ENCODE peak calls at places on chromosomes 4 and X, in ten cellular contexts. Z, O, F, U, C, H, L, K, V and Y are unnamed samples.

GRCh38 chr4:182338059-182338458 is 94.9 kb downstream of the TENM3 start:
- DNase-seq in Z (no peak), O (no peak), F (peak; percentile 43), U (no peak), C (no peak), H (no peak), L (no peak), K (no peak), V (no peak), Y (no peak)

GRCh38 chr4:177220376-177220775 is 89.3 kb upstream of the NEIL3 start:
- DNase-seq in Z (no peak), O (no peak), F (peak; percentile 49), U (no peak), C (no peak), H (no peak), L (no peak), K (no peak), V (no peak), Y (no peak)

GRCh38 chr4:123163501-123163900 is 233.1 kb upstream of the SPRY1 start:
- DNase-seq in Z (no peak), O (no peak), F (no peak), U (no peak), C (no peak), H (no peak), L (no peak), K (no peak), V (no peak), Y (no peak)

GRCh38 chr4:7150083-7150635 is 42.2 kb upstream of the SORCS2 start:
- DNase-seq in Z (no peak), O (no peak), F (no peak), U (no peak), C (no peak), H (peak; percentile 42), L (no peak), K (no peak), V (no peak), Y (no peak)

GRCh38 chrX:8737883-8738282 is 5.9 kb upstream of the ANOS1 start:
- DNase-seq in Z (no peak), O (no peak), F (no peak), U (no peak), C (no peak), H (no peak), L (no peak), K (no peak), V (no peak), Y (no peak)

GRCh38 chrX:1763294-1763693 is 148.4 kb downstream of the ASMT start:
- DNase-seq in Z (no peak), O (no peak), F (no peak), U (no peak), C (no peak), H (no peak), L (no peak), K (no peak), V (no peak), Y (no peak)

GRCh38 chrX:27057883-27058282 is 405.3 kb downstream of the PPP4R3C start:
- DNase-seq in Z (no peak), O (no peak), F (no peak), U (no peak), C (no peak), H (no peak), L (no peak), K (no peak), V (no peak), Y (no peak)

GRCh38 chr4:45147866-45148265 is 421.5 kb upstream of the GNPDA2 start:
- DNase-seq in Z (no peak), O (no peak), F (no peak), U (no peak), C (no peak), H (no peak), L (no peak), K (no peak), V (no peak), Y (no peak)

GRCh38 chr4:96983830-96984229 is 1143.9 kb downstream of the PDHA2 start:
- DNase-seq in Z (no peak), O (no peak), F (peak; percentile 24), U (no peak), C (no peak), H (no peak), L (no peak), K (no peak), V (no peak), Y (no peak)

GRCh38 chrX:26845051-26845450 is 618.1 kb downstream of the PPP4R3C start:
- DNase-seq in Z (no peak), O (no peak), F (peak; percentile 59), U (no peak), C (no peak), H (no peak), L (no peak), K (no peak), V (no peak), Y (no peak)

GRCh38 chr4:70788733-70789132 is 51.0 kb downstream of the GRSF1 start:
- DNase-seq in Z (no peak), O (no peak), F (no peak), U (no peak), C (no peak), H (no peak), L (no peak), K (no peak), V (no peak), Y (no peak)

GRCh38 chrX:44439242-44439641 is 95.8 kb upstream of the EFHC2 start:
- DNase-seq in Z (no peak), O (no peak), F (no peak), U (no peak), C (no peak), H (no peak), L (no peak), K (no peak), V (no peak), Y (no peak)

GRCh38 chr4:151960449-151961246 is 199.8 kb upstream of the GATB start:
- DNase-seq in Z (no peak), O (no peak), F (no peak), U (no peak), C (no peak), H (no peak), L (no peak), K (no peak), V (no peak), Y (no peak)
- H3K27ac ChIP-seq in Z (no peak overlapping the region), O (no peak overlapping the region), F (no peak overlapping the region), U (no peak overlapping the region), C (no peak overlapping the region), H (peak overlapping the region; percentile 45), L (peak overlapping the region; percentile 71), K (no peak overlapping the region), V (no peak overlapping the region), Y (no peak overlapping the region)

GRCh38 chr4:73208376-73208775 is 50.2 kb downstream of the ANKRD17 start:
- DNase-seq in Z (no peak), O (no peak), F (peak; percentile 18), U (no peak), C (no peak), H (no peak), L (no peak), K (no peak), V (no peak), Y (no peak)
- H3K27ac ChIP-seq in Z (no peak overlapping the region), O (no peak overlapping the region), F (no peak overlapping the region), U (no peak overlapping the region), C (no peak overlapping the region), H (no peak overlapping the region), L (no peak overlapping the region), K (no peak overlapping the region), V (no peak overlapping the region), Y (peak overlapping the region; percentile 65)

DNA sequence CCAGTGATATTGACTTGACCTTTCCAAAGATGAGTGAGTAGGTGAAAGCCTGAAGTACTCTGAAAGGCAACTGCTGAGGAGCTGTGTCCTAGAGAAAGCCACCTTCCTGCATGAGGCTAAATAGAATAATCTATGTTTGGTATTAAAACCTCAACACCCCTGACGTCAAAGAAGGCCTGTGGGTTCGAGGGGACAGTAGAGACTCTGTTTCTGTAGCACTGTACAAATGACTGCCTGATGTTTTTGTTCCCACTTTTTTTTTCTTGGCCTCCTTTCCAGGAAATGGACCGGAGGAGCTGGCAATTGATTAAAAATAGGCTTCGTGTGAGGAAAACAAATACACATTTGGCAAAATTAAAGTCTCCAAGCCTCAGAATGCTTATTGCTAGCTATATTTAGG is 29.5 kb downstream of the TMEM255A start:
- DNase-seq in Z (no peak), O (no peak), F (no peak), U (no peak), C (no peak), H (no peak), L (no peak), K (no peak), V (no peak), Y (no peak)
- H3K27ac ChIP-seq in Z (no peak overlapping the region), O (no peak overlapping the region), F (no peak overlapping the region), U (no peak overlapping the region), C (no peak overlapping the region), H (no peak overlapping the region), L (no peak overlapping the region), K (no peak overlapping the region), V (no peak overlapping the region), Y (no peak overlapping the region)

GRCh38 chrX:97692575-97692974 is 808.9 kb downstream of the RPA4 start:
- DNase-seq in Z (no peak), O (no peak), F (no peak), U (no peak), C (no peak), H (no peak), L (no peak), K (no peak), V (peak; percentile 3), Y (no peak)
- H3K27ac ChIP-seq in Z (no peak overlapping the region), O (no peak overlapping the region), F (no peak overlapping the region), U (no peak overlapping the region), C (no peak overlapping the region), H (no peak overlapping the region), L (no peak overlapping the region), K (no peak overlapping the region), V (no peak overlapping the region), Y (no peak overlapping the region)

DNA sequence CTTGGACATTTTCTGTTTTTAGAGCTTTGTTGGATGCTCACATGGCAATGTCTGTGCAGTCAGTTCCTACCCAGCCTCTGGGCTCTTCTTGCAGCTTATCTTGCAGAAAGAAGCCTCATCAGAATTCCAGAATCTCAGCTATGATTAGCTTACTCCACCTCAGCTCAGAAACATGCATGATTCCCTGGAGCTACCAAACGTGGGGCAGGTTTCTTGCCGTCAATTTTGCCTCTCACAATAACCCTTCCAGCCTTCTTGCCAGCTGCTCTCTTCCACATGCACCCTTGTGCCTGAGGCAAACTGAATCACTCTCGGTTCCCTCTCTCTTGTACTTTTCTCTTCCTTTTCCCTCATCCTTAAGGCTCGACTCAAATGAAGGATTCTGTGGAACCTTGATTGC is 141.4 kb downstream of the PTTG2 start:
- DNase-seq in Z (no peak), O (no peak), F (peak; percentile 62), U (no peak), C (no peak), H (no peak), L (no peak), K (no peak), V (no peak), Y (no peak)
- H3K27ac ChIP-seq in Z (no peak overlapping the region), O (no peak overlapping the region), F (peak overlapping the region; percentile 95), U (no peak overlapping the region), C (no peak overlapping the region), H (no peak overlapping the region), L (no peak overlapping the region), K (no peak overlapping the region), V (no peak overlapping the region), Y (no peak overlapping the region)

DNA sequence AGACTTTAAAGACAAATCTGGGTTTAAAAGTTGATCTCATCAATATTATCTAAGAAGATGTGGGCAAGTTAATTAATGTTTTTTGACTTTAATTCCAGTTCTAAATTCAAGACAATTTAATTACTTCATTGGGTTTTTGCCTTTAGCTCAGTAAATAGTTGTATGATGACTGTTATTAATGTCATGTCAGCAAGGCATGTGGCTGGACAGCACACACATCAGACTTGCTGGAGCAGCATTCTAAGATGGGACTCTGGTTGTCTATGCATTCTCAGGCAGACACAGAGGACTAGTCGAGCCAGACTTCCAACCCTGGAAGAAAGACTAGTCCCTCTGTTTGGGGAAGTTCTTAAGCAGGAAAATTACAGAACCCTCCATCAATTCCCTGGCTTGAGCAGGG is 180.7 kb upstream of the GK2 start:
- DNase-seq in Z (no peak), O (no peak), F (peak; percentile 9), U (no peak), C (no peak), H (no peak), L (no peak), K (no peak), V (no peak), Y (no peak)
- H3K27ac ChIP-seq in Z (no peak overlapping the region), O (no peak overlapping the region), F (no peak overlapping the region), U (no peak overlapping the region), C (no peak overlapping the region), H (no peak overlapping the region), L (no peak overlapping the region), K (no peak overlapping the region), V (no peak overlapping the region), Y (no peak overlapping the region)